ENCODE peak calls at places on chromosomes 7 and 10, in four cellular contexts. X is H1, O is IMR-90, U is H9. W is an unnamed sample.

GRCh38 chr7:105952917-105953595 is 10.0 kb upstream of the CDHR3 start:
- DNase-seq in X (no peak), U (no peak), O (no peak), W (no peak)

GRCh38 chr7:148242271-148242801 is 348.2 kb upstream of the C7orf33 start:
- DNase-seq in X (peak; percentile 19), O (peak; percentile 16), U (peak; percentile 66), W (peak; percentile 82)

GRCh38 chr10:92691591-92692084 is 1.9 kb downstream of the HHEX start:
- DNase-seq in O (no peak), X (no peak), U (peak; percentile 60), W (peak; percentile 64)

GRCh38 chr7:151631149-151631967 is 111.7 kb upstream of the RHEB start:
- DNase-seq in X (no peak), U (peak; percentile 46), O (no peak), W (peak; percentile 55)

GRCh38 chr10:75312440-75312839 is 76.7 kb upstream of the COMTD1 start:
- DNase-seq in U (no peak), X (no peak), O (no peak), W (no peak)

GRCh38 chr7:151891182-151891581 is 14.3 kb upstream of the PRKAG2 start:
- DNase-seq in U (peak; percentile 29), O (no peak), X (no peak), W (no peak)

GRCh38 chr10:12073526-12073925 is 4.8 kb downstream of the DHTKD1 start:
- DNase-seq in O (no peak), X (no peak), U (no peak), W (no peak)

GRCh38 chr10:60257767-60258428 is 131.8 kb downstream of the ANK3 start:
- DNase-seq in O (no peak), X (no peak), U (no peak), W (no peak)

GRCh38 chr7:1156782-1157535 is 3.0 kb downstream of the ZFAND2A start:
- DNase-seq in U (no peak), O (peak; percentile 52), X (no peak), W (no peak)

GRCh38 chr7:41188163-41189130 is 514.4 kb downstream of the INHBA start:
- DNase-seq in O (peak; percentile 88), U (no peak), X (no peak), W (peak; percentile 56)

GRCh38 chr10:88110822-88111221 is 247.4 kb downstream of the PTEN start:
- DNase-seq in O (peak; percentile 31), X (no peak), U (no peak), W (no peak)

GRCh38 chr7:32142649-32143048 is 72.4 kb upstream of the PDE1C start:
- DNase-seq in X (no peak), O (peak; percentile 80), U (no peak), W (no peak)

GRCh38 chr10:42952358-42952757 is 124.5 kb upstream of the RET start:
- DNase-seq in O (no peak), U (peak; percentile 92), X (peak; percentile 64), W (peak; percentile 91)

GRCh38 chr10:31075434-31075833 is 43.8 kb upstream of the ZNF438 start:
- DNase-seq in X (no peak), U (no peak), O (peak; percentile 96), W (no peak)
- H3K9ac ChIP-seq in X (no peak overlapping the region), U (no peak overlapping the region), O (no peak overlapping the region), W (no peak overlapping the region)

GRCh38 chr10:98589691-98590090 is 143.0 kb upstream of the HPS1 start:
- DNase-seq in X (no peak), O (no peak), U (no peak), W (no peak)
- H3K4ac ChIP-seq in X (no peak overlapping the region), O (no peak overlapping the region), U (no peak overlapping the region), W (no peak overlapping the region)

GRCh38 chr7:64485623-64486022 is 77.2 kb downstream of the ZNF680 start:
- DNase-seq in O (no peak), U (no peak), X (no peak), W (no peak)
- H3K9ac ChIP-seq in O (no peak overlapping the region), U (no peak overlapping the region), X (no peak overlapping the region), W (no peak overlapping the region)

DNA sequence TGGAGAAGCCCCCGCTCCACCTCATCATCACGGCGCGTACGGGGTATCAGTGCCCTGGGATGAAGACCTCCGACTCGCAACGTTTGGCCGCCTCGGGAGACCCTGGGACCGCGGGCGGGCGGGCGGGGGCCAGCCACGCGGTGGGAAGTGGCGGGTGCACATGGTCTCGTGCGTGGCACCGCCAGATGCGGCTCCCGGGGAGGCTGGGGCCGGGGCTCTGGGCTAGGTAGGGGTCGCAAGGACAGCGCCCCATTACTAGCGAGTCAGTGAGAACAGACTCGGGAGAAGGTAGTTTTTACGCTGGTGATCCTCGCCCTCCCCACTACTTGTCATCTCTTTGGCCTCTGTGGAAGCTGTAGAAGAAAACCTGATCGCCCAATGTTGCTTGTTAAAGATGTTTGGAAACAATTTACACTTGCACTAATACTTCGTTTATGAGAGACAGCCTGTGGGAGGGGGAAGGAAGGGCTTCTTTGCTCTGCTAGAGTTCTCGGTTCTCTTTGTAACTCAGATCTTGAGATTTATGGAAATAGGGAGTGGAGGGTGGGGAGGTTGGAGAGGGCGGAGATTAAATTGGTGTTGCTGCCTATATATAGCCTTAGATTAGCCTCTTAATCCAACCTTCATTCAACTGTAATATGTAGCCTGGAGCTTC is 573 bp downstream of the BZW2 start:
- DNase-seq in X (no peak), U (no peak), O (no peak), W (peak; percentile 32)
- H3K4ac ChIP-seq in X (no peak overlapping the region), U (no peak overlapping the region), O (peak overlapping the region; percentile 64), W (peak overlapping the region; percentile 56)

GRCh38 chr10:29709484-29710002 is 74.8 kb upstream of the SVIL start:
- DNase-seq in O (no peak), U (no peak), X (no peak), W (no peak)
- H3K9ac ChIP-seq in O (no peak overlapping the region), U (no peak overlapping the region), X (no peak overlapping the region), W (no peak overlapping the region)

DNA sequence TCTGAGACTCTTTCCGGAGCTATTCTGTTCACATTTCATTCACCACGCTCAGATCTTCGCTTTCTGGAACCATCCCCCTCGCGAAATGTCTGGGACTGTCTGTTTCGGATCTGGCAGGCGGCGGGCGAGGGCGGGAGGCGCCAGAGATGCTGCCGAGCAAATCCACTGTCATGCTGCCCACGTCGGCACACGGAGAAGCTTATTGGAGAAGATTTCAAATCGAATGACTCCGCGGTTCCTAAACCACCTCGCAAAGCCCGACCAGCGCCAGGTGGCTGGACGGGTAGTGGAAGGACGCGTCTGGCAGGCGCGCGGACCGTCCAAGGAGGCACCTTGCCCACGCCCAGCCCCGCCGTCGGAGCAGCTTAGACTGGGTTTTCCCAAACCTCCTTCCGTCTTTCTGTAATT is 1.6 kb upstream of the OSBPL3 start:
- DNase-seq in O (peak; percentile 67), U (peak; percentile 44), X (no peak), W (peak; percentile 43)
- H3K4ac ChIP-seq in O (peak overlapping the region; percentile 92), U (no peak overlapping the region), X (no peak overlapping the region), W (no peak overlapping the region)

GRCh38 chr10:7406712-7407333 is 4.0 kb downstream of the SFMBT2 start:
- DNase-seq in X (no peak), U (no peak), O (no peak), W (peak; percentile 68)
- H3K9ac ChIP-seq in X (no peak overlapping the region), U (peak overlapping the region; percentile 18), O (no peak overlapping the region), W (peak overlapping the region; percentile 53)

GRCh38 chr7:44805950-44806349 is 9.5 kb downstream of the PPIA start:
- DNase-seq in O (no peak), X (no peak), U (no peak), W (no peak)

GRCh38 chr7:44814956-44815355 is 18.5 kb downstream of the PPIA start:
- DNase-seq in O (no peak), X (no peak), U (no peak), W (no peak)

GRCh38 chr7:44811093-44811492 is 14.6 kb downstream of the PPIA start:
- DNase-seq in X (no peak), U (no peak), O (no peak), W (no peak)

GRCh38 chr7:44808914-44809393 is 12.5 kb downstream of the PPIA start:
- DNase-seq in U (no peak), O (no peak), X (no peak), W (no peak)

DNA sequence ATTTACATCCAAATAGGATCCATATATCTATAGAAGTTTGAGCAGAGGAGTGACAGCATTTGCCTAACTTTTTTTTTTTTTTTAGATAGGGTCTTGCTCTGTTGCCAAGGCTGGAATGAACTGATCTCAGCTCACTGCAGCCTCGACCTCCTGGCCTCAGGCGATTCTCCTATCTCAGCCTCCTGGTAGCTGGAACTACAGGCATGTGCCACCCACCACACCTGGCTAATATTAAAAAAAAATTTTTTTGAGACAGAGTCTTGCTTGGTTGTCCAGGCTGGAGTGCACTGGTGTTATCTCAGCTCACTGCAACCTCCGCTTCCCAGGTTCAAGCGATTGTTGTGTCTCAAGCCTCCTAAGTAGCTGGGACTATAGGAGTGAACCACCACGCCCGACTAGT is 15.1 kb downstream of the PPIA start:
- DNase-seq in O (no peak), U (no peak), X (no peak), W (no peak)
- H3K4ac ChIP-seq in O (no peak overlapping the region), U (no peak overlapping the region), X (no peak overlapping the region), W (no peak overlapping the region)

DNA sequence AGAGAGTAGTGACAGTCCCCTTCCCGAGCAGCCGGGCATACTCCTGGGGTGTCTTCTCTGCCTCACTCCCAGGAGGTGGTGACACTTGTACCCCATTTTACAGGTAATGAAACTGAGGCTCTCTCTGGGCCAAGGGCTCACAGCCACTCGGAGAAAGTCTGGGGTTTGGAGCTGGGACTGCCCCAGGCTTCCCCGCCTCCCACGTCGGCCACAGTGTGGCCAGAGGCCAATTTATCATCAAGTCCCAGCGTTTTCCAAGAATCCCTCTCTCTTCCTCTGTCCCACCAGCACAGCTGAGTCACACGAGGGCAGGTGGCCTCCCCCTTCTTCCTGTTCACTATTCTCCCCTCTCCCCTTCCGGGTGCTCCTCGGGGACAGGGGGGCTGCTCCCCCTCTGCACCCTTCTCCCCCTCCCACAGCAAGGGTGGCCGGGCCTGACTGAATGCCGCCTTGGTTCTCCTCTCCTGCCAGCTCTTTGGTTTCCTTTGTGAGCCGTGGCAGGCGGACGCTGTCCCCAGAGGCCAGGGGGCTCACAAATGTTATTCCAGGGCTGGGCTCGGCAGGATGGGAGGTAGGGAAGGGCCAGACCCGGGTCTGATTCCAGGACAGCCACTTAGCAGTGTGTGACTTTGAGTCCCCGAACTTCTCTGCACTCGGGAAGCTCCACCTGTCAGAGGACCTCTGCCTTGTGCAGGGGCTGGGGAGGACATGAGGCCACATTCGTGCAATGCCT is 17.7 kb downstream of the CLIP2 start:
- DNase-seq in O (peak; percentile 85), X (no peak), U (no peak), W (no peak)
- H3K9ac ChIP-seq in O (no peak overlapping the region), X (no peak overlapping the region), U (no peak overlapping the region), W (no peak overlapping the region)

DNA sequence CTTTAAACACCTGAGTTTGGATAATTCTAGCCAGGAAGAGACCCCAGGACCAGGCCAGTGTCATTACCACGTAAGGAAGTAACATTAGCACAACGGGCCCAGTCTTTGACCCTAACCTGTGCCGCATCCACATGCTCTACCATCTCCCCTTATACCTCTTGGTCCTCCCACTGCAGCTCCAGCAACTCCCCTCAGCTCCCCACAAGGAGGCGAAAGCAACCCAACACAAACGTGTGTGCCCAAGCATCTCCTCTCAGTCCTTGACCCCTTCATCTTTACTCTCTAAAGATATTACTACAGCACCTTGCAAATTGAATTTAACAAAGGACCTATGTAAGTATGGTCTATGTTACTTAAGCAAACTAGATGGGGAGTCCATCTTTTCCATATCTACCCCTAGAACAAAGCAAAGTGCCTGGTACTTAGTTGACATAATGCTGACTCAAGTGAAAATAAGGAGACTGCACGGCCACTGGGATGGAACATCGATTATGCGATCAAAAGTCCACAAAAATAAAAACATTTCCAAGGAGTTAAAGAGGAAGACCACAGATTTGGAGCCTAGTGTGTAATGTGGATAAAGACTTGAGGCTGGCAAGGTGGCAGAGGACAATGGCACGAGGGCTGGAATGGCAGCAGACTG is 147.7 kb downstream of the JAZF1 start:
- DNase-seq in O (no peak), X (no peak), U (peak; percentile 52), W (peak; percentile 46)
- H3K4ac ChIP-seq in O (peak overlapping the region; percentile 54), X (no peak overlapping the region), U (no peak overlapping the region), W (no peak overlapping the region)